ENCODE peak calls at places on chromosome 11, in six cellular contexts. K is SJCRH30; L is heart right ventricle; I is HAP-1; S is CD4-positive, alpha-beta T cell; G is right atrium auricular region. Q is an unnamed sample. For H3K9me3, the result is how much of the 10 kb centered on the place peaks cover.

GRCh38 chr11:34068098-34068497 is 16.6 kb downstream of the CAPRIN1 start:
- DNase-seq in K (no peak), L (peak), I (no peak), S (no peak), G (no peak), Q (no peak)

GRCh38 chr11:74011360-74012071 is 2.6 kb upstream of the UCP3 start:
- DNase-seq in K (no peak), L (no peak), I (no peak), S (no peak), G (no peak), Q (no peak)

GRCh38 chr11:12376259-12376971 is 956 bp upstream of the PARVA start:
- DNase-seq in K (peak), L (peak), I (no peak), S (no peak), G (peak), Q (no peak)

GRCh38 chr11:117852309-117852708 is 24.1 kb downstream of the FXYD6 start:
- DNase-seq in K (no peak), L (no peak), I (no peak), S (no peak), G (no peak), Q (no peak)

GRCh38 chr11:120203626-120204025 is 7.2 kb upstream of the OAF start:
- DNase-seq in K (no peak), L (no peak), I (no peak), S (no peak), G (no peak), Q (no peak)

GRCh38 chr11:81967242-81967641 is 766.4 kb downstream of the FAM181B start:
- DNase-seq in K (no peak), L (no peak), I (no peak), S (no peak), G (no peak), Q (no peak)

GRCh38 chr11:69774354-69775162 is 583 bp downstream of the FGF4 start:
- DNase-seq in K (no peak), L (no peak), I (no peak), S (no peak), G (no peak), Q (no peak)

GRCh38 chr11:107598225-107599139 is 7.5 kb downstream of the ELMOD1 start:
- DNase-seq in K (no peak), L (no peak), I (no peak), S (no peak), G (no peak), Q (no peak)

GRCh38 chr11:14858404-14858803 is 33.6 kb downstream of the CYP2R1 start:
- DNase-seq in K (no peak), L (no peak), I (no peak), S (no peak), G (no peak), Q (no peak)

GRCh38 chr11:47162426-47162825 is 14.3 kb downstream of the ARFGAP2 start:
- DNase-seq in K (peak), L (no peak), I (no peak), S (no peak), G (no peak), Q (no peak)

GRCh38 chr11:45022294-45023064 is 71.8 kb upstream of the TP53I11 start:
- DNase-seq in K (peak), L (no peak), I (no peak), S (no peak), G (peak), Q (no peak)

GRCh38 chr11:12914401-12914912 is 94.7 kb upstream of the RASSF10 start:
- DNase-seq in K (peak), L (peak), I (peak), S (no peak), G (no peak), Q (no peak)

GRCh38 chr11:111911563-111912401 is at the start of gene CRYAB:
- DNase-seq in K (peak), L (peak), I (no peak), S (no peak), G (peak), Q (no peak)

DNA sequence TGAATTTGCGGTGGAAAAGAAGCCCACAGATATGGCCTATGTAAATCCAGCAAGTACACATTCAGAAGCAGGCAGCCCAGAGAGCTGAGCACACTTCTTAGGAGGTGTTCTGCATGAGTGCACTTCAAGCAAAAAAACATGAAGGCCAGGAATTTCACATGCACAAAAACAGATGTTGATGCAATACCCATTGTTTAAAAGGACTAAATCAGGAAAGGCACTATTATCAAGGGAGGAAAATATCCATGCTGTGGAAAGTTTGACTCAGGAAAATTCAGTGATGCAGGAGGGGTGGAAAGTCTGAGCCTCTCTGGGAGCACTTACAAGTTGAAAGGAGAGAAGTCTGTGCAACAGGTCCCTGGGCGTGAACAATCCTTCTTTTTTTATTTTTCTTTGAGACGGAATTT is 15.8 kb upstream of the CARS1 start:
- DNase-seq in K (no peak), L (peak), I (peak), S (no peak), G (no peak), Q (no peak)
- H3K9me3 ChIP-seq in K (under half), L (under half), I (under half), S (under half), G (under half), Q (under half)

GRCh38 chr11:38246451-38246850 is 1648.4 kb upstream of the RAG2 start:
- DNase-seq in K (no peak), L (no peak), I (no peak), S (no peak), G (no peak), Q (no peak)
- H3K9me3 ChIP-seq in K (under half), L (under half), I (under half), S (under half), G (under half), Q (under half)

DNA sequence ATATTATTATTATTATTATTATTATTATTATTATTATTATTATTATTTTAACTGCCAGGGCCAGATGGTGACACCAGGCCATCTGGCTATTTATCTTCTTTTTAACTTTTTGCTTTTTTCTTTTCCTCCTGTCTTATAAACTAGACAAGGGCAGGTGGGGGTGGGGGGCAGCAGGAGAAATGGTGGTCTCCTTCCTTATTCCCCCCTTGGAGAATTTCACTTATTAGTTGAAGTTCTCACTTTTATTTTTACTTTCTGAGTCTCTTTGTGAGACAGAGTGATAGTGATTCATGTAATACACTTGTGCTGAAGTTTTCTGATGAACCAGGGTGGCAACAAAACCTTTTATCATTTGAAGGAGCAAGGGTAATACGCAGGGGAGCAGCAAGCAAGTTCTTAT is 96.3 kb upstream of the ALKBH3 start:
- DNase-seq in K (no peak), L (no peak), I (no peak), S (no peak), G (no peak), Q (no peak)
- H3K9me3 ChIP-seq in K (under half), L (under half), I (under half), S (under half), G (under half), Q (under half)

GRCh38 chr11:72430743-72431570 is 3.4 kb downstream of the CLPB start:
- DNase-seq in K (peak), L (no peak), I (peak), S (peak), G (no peak), Q (no peak)

GRCh38 chr11:72431846-72432245 is 2.5 kb downstream of the CLPB start:
- DNase-seq in K (no peak), L (no peak), I (no peak), S (no peak), G (no peak), Q (no peak)

GRCh38 chr11:72432347-72433287 is 1.7 kb downstream of the CLPB start:
- DNase-seq in K (no peak), L (no peak), I (no peak), S (no peak), G (no peak), Q (no peak)

GRCh38 chr11:72426758-72427157 is 7.6 kb downstream of the CLPB start:
- DNase-seq in K (no peak), L (no peak), I (no peak), S (no peak), G (no peak), Q (no peak)

DNA sequence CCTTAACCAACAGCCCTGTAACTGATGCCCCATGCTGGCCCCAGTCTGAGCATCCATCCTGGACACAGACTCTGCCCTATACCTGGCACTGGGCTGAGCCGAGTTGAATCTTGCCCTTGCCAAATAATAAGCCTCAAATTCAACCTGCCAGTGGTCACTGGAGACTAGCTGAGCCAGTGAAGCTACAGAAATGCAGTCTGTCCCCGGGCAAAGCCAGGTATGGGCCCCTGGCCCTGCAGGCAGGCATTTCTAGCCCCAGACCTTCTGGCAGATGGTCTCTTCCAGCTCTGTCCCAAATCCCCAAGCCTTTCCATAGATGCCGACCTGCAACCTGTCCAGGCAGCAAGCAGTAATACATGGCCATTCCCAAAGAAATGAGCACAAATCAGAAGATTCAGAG is 4.7 kb downstream of the CLPB start:
- DNase-seq in K (no peak), L (no peak), I (no peak), S (no peak), G (no peak), Q (no peak)
- H3K9me3 ChIP-seq in K (under half), L (under half), I (under half), S (under half), G (under half), Q (under half)

DNA sequence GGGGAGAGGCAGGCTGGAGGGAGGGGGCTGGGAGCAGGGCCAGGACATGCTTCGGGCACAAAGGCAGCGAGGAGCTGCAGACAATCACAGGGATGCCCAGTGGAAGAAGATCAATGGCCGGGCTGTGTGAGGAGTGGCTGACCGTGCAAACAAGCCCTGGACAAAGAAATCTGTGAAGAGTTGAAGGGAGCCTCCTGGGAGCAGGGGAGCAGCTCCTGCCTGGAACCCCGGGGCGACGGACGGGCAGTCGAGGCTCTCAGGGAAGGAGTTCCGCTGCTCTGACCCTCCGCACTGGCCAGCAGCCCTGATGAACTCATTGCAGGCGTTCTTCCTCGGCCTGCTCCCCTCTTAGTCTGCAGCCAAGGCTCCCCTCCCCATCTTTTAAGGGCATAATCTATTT is 126.8 kb upstream of the B3GAT1 start:
- DNase-seq in K (no peak), L (no peak), I (no peak), S (no peak), G (no peak), Q (no peak)
- H3K9me3 ChIP-seq in K (under half), L (under half), I (under half), S (under half), G (under half), Q (under half)

DNA sequence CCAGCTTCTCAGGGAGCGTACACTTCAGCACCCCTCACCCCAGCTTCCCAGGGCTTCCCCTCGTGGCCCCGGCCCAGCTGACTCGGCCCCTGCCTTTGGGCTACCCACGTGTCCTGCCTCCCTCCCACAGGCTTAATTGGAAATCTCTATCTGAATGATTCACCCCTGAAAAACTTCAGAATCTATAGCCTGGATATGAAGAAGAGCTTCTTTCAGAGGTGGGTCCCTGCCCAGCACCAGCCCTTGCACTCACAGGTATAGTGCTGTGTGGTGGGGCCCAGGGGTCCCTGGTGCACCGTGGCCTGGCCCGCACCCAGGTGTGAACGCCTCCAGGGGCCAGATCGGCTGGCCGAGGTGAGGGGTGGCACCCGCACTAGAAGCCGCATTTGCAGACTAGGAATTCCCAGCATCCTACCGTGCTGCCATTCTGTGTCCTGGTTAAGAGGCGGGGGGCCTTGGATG is 38.4 kb downstream of the B3GAT1 start:
- DNase-seq in K (no peak), L (no peak), I (no peak), S (no peak), G (no peak), Q (no peak)
- H3K9me3 ChIP-seq in K (under half), L (under half), I (under half), S (under half), G (under half), Q (under half)

GRCh38 chr11:116317212-116317611 is 455.6 kb downstream of the BUD13 start:
- DNase-seq in K (no peak), L (no peak), I (no peak), S (no peak), G (no peak), Q (no peak)
- H3K9me3 ChIP-seq in K (under half), L (under half), I (under half), S (under half), G (under half), Q (under half)